ENCODE peak calls at places on chromosome 1, in four cellular contexts. One of them, this sample, is unnamed.

GRCh38 chr1:20735581-20736111 is 3.1 kb upstream of the SH2D5 start:
- DNase-seq in HEK293T: no peak
- DNase-seq in CD4-positive, alpha-beta memory T cell: no peak
- DNase-seq in HS-5: no peak
- DNase-seq in this sample: no peak

GRCh38 chr1:218402771-218403110 is 57.6 kb downstream of the TGFB2 start:
- DNase-seq in HEK293T: no peak
- DNase-seq in CD4-positive, alpha-beta memory T cell: no peak
- DNase-seq in HS-5: no peak
- DNase-seq in this sample: no peak

GRCh38 chr1:5938068-5938740 is 54.0 kb downstream of the NPHP4 start:
- DNase-seq in HEK293T: no peak
- DNase-seq in CD4-positive, alpha-beta memory T cell: no peak
- DNase-seq in HS-5: no peak
- DNase-seq in this sample: no peak

GRCh38 chr1:66271216-66271903 is 262.6 kb upstream of the SGIP1 start:
- DNase-seq in HEK293T: peak
- DNase-seq in CD4-positive, alpha-beta memory T cell: peak
- DNase-seq in HS-5: peak
- DNase-seq in this sample: peak

GRCh38 chr1:116166655-116167054 is 55.5 kb downstream of the MAB21L3 start:
- DNase-seq in HEK293T: no peak
- DNase-seq in CD4-positive, alpha-beta memory T cell: no peak
- DNase-seq in HS-5: no peak
- DNase-seq in this sample: no peak

GRCh38 chr1:39919545-39919944 is 17.8 kb upstream of the MYCL start:
- DNase-seq in HEK293T: peak
- DNase-seq in CD4-positive, alpha-beta memory T cell: peak
- DNase-seq in HS-5: no peak
- DNase-seq in this sample: peak

GRCh38 chr1:113320972-113321680 is 69.2 kb upstream of the MAGI3 start:
- DNase-seq in HEK293T: no peak
- DNase-seq in CD4-positive, alpha-beta memory T cell: no peak
- DNase-seq in HS-5: no peak
- DNase-seq in this sample: no peak

GRCh38 chr1:109821831-109822745 is 58.4 kb upstream of the EPS8L3 start:
- DNase-seq in HEK293T: peak
- DNase-seq in CD4-positive, alpha-beta memory T cell: no peak
- DNase-seq in HS-5: no peak
- DNase-seq in this sample: no peak

GRCh38 chr1:42962641-42963377 is 4.1 kb upstream of the SLC2A1 start:
- DNase-seq in HEK293T: no peak
- DNase-seq in CD4-positive, alpha-beta memory T cell: no peak
- DNase-seq in HS-5: no peak
- DNase-seq in this sample: peak

GRCh38 chr1:231971397-231972233 is 345.0 kb downstream of the DISC1 start:
- DNase-seq in HEK293T: no peak
- DNase-seq in CD4-positive, alpha-beta memory T cell: no peak
- DNase-seq in HS-5: no peak
- DNase-seq in this sample: no peak

GRCh38 chr1:48943826-48944225 is 167.1 kb upstream of the BEND5 start:
- DNase-seq in HEK293T: no peak
- DNase-seq in CD4-positive, alpha-beta memory T cell: no peak
- DNase-seq in HS-5: no peak
- DNase-seq in this sample: no peak

GRCh38 chr1:58823481-58824010 is 39.7 kb upstream of the JUN start:
- DNase-seq in HEK293T: no peak
- DNase-seq in CD4-positive, alpha-beta memory T cell: no peak
- DNase-seq in HS-5: peak
- DNase-seq in this sample: no peak

GRCh38 chr1:174224641-174225040 is 65.3 kb downstream of the RABGAP1L start:
- DNase-seq in HEK293T: no peak
- DNase-seq in CD4-positive, alpha-beta memory T cell: no peak
- DNase-seq in HS-5: no peak
- DNase-seq in this sample: no peak

GRCh38 chr1:8082945-8083344 is 56.8 kb upstream of the ERRFI1 start:
- DNase-seq in HEK293T: no peak
- DNase-seq in CD4-positive, alpha-beta memory T cell: no peak
- DNase-seq in HS-5: peak
- DNase-seq in this sample: no peak

GRCh38 chr1:18670267-18670910 is 39.7 kb downstream of the PAX7 start:
- DNase-seq in HEK293T: no peak
- DNase-seq in CD4-positive, alpha-beta memory T cell: no peak
- DNase-seq in HS-5: no peak
- DNase-seq in this sample: no peak

GRCh38 chr1:227131193-227131592 is 187.1 kb downstream of the CDC42BPA start:
- DNase-seq in HEK293T: peak
- DNase-seq in CD4-positive, alpha-beta memory T cell: no peak
- DNase-seq in HS-5: peak
- DNase-seq in this sample: peak

GRCh38 chr1:54364613-54365012 is 41.6 kb downstream of the SSBP3 start:
- DNase-seq in HEK293T: no peak
- DNase-seq in CD4-positive, alpha-beta memory T cell: no peak
- DNase-seq in HS-5: no peak
- DNase-seq in this sample: no peak

GRCh38 chr1:5664906-5665875 is 327.0 kb downstream of the NPHP4 start:
- DNase-seq in HEK293T: no peak
- DNase-seq in CD4-positive, alpha-beta memory T cell: no peak
- DNase-seq in HS-5: no peak
- DNase-seq in this sample: no peak

GRCh38 chr1:94115900-94116436 is 5.0 kb downstream of the ABCA4 start:
- DNase-seq in HEK293T: no peak
- DNase-seq in CD4-positive, alpha-beta memory T cell: no peak
- DNase-seq in HS-5: no peak
- DNase-seq in this sample: no peak

GRCh38 chr1:211632808-211633522 is 42.5 kb downstream of the NEK2 start:
- DNase-seq in HEK293T: no peak
- DNase-seq in CD4-positive, alpha-beta memory T cell: no peak
- DNase-seq in HS-5: no peak
- DNase-seq in this sample: peak

GRCh38 chr1:109213824-109214693 is at the start of gene SARS1:
- DNase-seq in HEK293T: peak
- DNase-seq in CD4-positive, alpha-beta memory T cell: peak
- DNase-seq in HS-5: no peak
- DNase-seq in this sample: peak

GRCh38 chr1:42937836-42938595 is 20.7 kb downstream of the SLC2A1 start:
- DNase-seq in HEK293T: no peak
- DNase-seq in CD4-positive, alpha-beta memory T cell: no peak
- DNase-seq in HS-5: no peak
- DNase-seq in this sample: no peak

GRCh38 chr1:204358605-204359004 is 1.1 kb downstream of the PLEKHA6 start:
- DNase-seq in HEK293T: no peak
- DNase-seq in CD4-positive, alpha-beta memory T cell: no peak
- DNase-seq in HS-5: no peak
- DNase-seq in this sample: peak

GRCh38 chr1:158371188-158371953 is 17.7 kb downstream of the CD1E start:
- DNase-seq in HEK293T: no peak
- DNase-seq in CD4-positive, alpha-beta memory T cell: no peak
- DNase-seq in HS-5: no peak
- DNase-seq in this sample: no peak

GRCh38 chr1:200437556-200438203 is 27.8 kb upstream of the ZNF281 start:
- DNase-seq in HEK293T: no peak
- DNase-seq in CD4-positive, alpha-beta memory T cell: no peak
- DNase-seq in HS-5: no peak
- DNase-seq in this sample: no peak

GRCh38 chr1:67880056-67880601 is 46.9 kb upstream of the GNG12 start:
- DNase-seq in HEK293T: no peak
- DNase-seq in CD4-positive, alpha-beta memory T cell: no peak
- DNase-seq in HS-5: peak
- DNase-seq in this sample: peak